ENCODE peak calls at places on chromosomes 5 and 9, in nine cellular contexts. W is endothelial cell, F is A549, O is endothelial cell of umbilical vein, D is retina, Q is cardiac muscle cell, B is hypothalamus, A is type B pancreatic cell, Z is HEK293T. C is an unnamed sample.
A peak's percentile ranks its signal among the peaks of the same experiment; 100 is the strongest.

GRCh38 chr5:172451771-172452197 is 2.5 kb downstream of the SH3PXD2B start:
- DNase-seq in Q (peak; percentile 77), W (no peak), A (no peak), F (peak; percentile 39), B (no peak), O (peak; percentile 78), Z (no peak), D (no peak), C (no peak)

GRCh38 chr5:171692106-171692505 is 93.5 kb upstream of the SMIM23 start:
- DNase-seq in A (peak; percentile 11), F (no peak), O (no peak), Z (no peak), Q (no peak), W (no peak), B (no peak), D (no peak), C (no peak)

GRCh38 chr9:16879416-16879815 is 8.9 kb upstream of the BNC2 start:
- DNase-seq in F (no peak), A (no peak), B (no peak), Q (peak; percentile 17), Z (no peak), O (no peak), D (no peak), W (no peak), C (no peak)

GRCh38 chr9:99019523-99020331 is 76.0 kb downstream of the COL15A1 start:
- DNase-seq in W (no peak), B (no peak), D (no peak), O (peak; percentile 51), A (no peak), Z (no peak), F (peak; percentile 62), Q (peak; percentile 95), C (no peak)

GRCh38 chr5:107997338-107997979 is 326.7 kb upstream of the EFNA5 start:
- DNase-seq in A (no peak), D (no peak), Z (no peak), O (peak; percentile 80), Q (no peak), B (no peak), F (no peak), W (no peak), C (no peak)

GRCh38 chr5:143413964-143414669 is 10.6 kb upstream of the NR3C1 start:
- DNase-seq in B (no peak), W (no peak), O (no peak), Q (no peak), D (no peak), F (no peak), Z (no peak), A (no peak), C (no peak)

GRCh38 chr5:151565971-151566370 is 25.2 kb downstream of the FAT2 start:
- DNase-seq in Q (no peak), W (no peak), D (no peak), Z (no peak), A (no peak), F (no peak), B (no peak), O (no peak), C (no peak)

GRCh38 chr5:36055984-36056383 is 10.7 kb downstream of the UGT3A2 start:
- DNase-seq in A (no peak), W (no peak), D (peak; percentile 25), B (no peak), Q (no peak), O (no peak), F (no peak), Z (no peak), C (peak; percentile 57)

GRCh38 chr5:8864053-8864452 is 681.8 kb downstream of the SEMA5A start:
- DNase-seq in A (no peak), W (peak; percentile 35), Z (no peak), O (peak; percentile 13), Q (peak; percentile 35), F (peak; percentile 31), D (no peak), B (no peak), C (no peak)

GRCh38 chr5:177426566-177427210 is at the start of gene GRK6:
- DNase-seq in O (no peak), B (no peak), A (no peak), W (no peak), Q (no peak), F (no peak), D (peak; percentile 51), Z (no peak), C (no peak)

GRCh38 chr5:123787136-123787535 is 275.2 kb downstream of the CSNK1G3 start:
- DNase-seq in Z (no peak), A (no peak), F (no peak), B (no peak), D (no peak), O (no peak), Q (no peak), W (no peak), C (no peak)

GRCh38 chr5:41575110-41575779 is 64.8 kb upstream of the PLCXD3 start:
- DNase-seq in Z (no peak), D (peak; percentile 2), Q (no peak), A (no peak), O (no peak), F (no peak), B (no peak), W (no peak), C (no peak)

GRCh38 chr9:35844628-35845301 is 15.7 kb downstream of the TMEM8B start:
- DNase-seq in D (no peak), O (peak; percentile 83), A (no peak), Z (no peak), F (peak; percentile 56), Q (peak; percentile 94), B (peak; percentile 10), W (no peak), C (peak; percentile 39)

GRCh38 chr9:128494108-128494742 is 10.3 kb upstream of the GLE1 start:
- DNase-seq in Q (peak; percentile 63), Z (no peak), B (no peak), O (peak; percentile 92), F (no peak), A (no peak), W (peak; percentile 90), D (no peak), C (peak; percentile 67)

GRCh38 chr5:82912462-82912861 is 164.7 kb downstream of the TMEM167A start:
- DNase-seq in Q (no peak), W (no peak), O (no peak), D (no peak), A (no peak), B (no peak), F (no peak), Z (no peak), C (no peak)

GRCh38 chr5:81247441-81247972 is 14.4 kb downstream of the CKMT2 start:
- DNase-seq in Q (peak; percentile 67), Z (no peak), A (no peak), F (no peak), D (peak; percentile 36), O (peak; percentile 31), W (no peak), B (no peak), C (no peak)

GRCh38 chr5:180825768-180826525 is 23.3 kb upstream of the MGAT1 start:
- DNase-seq in Z (no peak), W (no peak), O (peak; percentile 70), D (no peak), B (no peak), F (no peak), Q (peak; percentile 71), A (no peak), C (no peak)

GRCh38 chr5:31196309-31196708 is 2.8 kb downstream of the CDH6 start:
- DNase-seq in A (no peak), Q (peak; percentile 27), W (no peak), Z (peak; percentile 21), F (peak; percentile 20), B (no peak), O (no peak), D (no peak), C (no peak)

GRCh38 chr5:65190328-65191053 is 291.2 kb downstream of the ADAMTS6 start:
- DNase-seq in B (no peak), F (no peak), Z (no peak), Q (peak; percentile 89), A (no peak), D (no peak), O (no peak), W (no peak), C (no peak)

GRCh38 chr5:73789851-73790281 is 163.9 kb downstream of the ARHGEF28 start:
- DNase-seq in A (no peak), F (no peak), B (no peak), O (peak; percentile 53), W (no peak), Z (no peak), Q (peak; percentile 76), D (no peak), C (no peak)

GRCh38 chr9:99593621-99594020 is 228.1 kb upstream of the NR4A3 start:
- DNase-seq in O (no peak), Z (no peak), F (no peak), D (no peak), W (no peak), A (no peak), B (no peak), Q (no peak), C (no peak)

GRCh38 chr9:130785053-130785452 is 50.0 kb upstream of the ABL1 start:
- DNase-seq in O (no peak), D (no peak), A (no peak), F (no peak), W (no peak), Z (no peak), B (no peak), Q (no peak), C (no peak)

GRCh38 chr5:17219431-17219830 is 2.0 kb downstream of the BASP1 start:
- DNase-seq in D (no peak), Z (no peak), Q (no peak), W (no peak), B (no peak), A (no peak), O (no peak), F (no peak), C (no peak)

GRCh38 chr5:56306433-56307150 is 73.5 kb upstream of the ANKRD55 start:
- DNase-seq in Z (no peak), A (no peak), D (no peak), Q (no peak), F (no peak), O (peak; percentile 38), W (no peak), B (no peak), C (no peak)

GRCh38 chr5:91318727-91319126 is 64.4 kb downstream of the ARRDC3 start:
- DNase-seq in W (no peak), D (no peak), F (no peak), Q (no peak), A (no peak), O (no peak), Z (no peak), B (no peak), C (no peak)

GRCh38 chr5:332843-333242 is 11.3 kb downstream of the AHRR start:
- DNase-seq in O (no peak), B (no peak), W (no peak), Q (peak; percentile 13), F (no peak), D (no peak), A (no peak), Z (no peak), C (no peak)

GRCh38 chr9:85741112-85741874 is 461 bp downstream of the AGTPBP1 start:
- DNase-seq in W (peak; percentile 47), Z (peak; percentile 42), F (peak; percentile 49), Q (peak; percentile 20), A (peak; percentile 76), O (no peak), D (peak; percentile 93), B (peak; percentile 20), C (peak; percentile 46)

GRCh38 chr9:137387034-137387890 is 35.7 kb downstream of the EXD3 start:
- DNase-seq in Z (no peak), F (no peak), Q (peak; percentile 15), D (no peak), B (no peak), A (no peak), W (no peak), O (peak; percentile 80), C (no peak)

GRCh38 chr5:78641060-78641474 is 7.5 kb downstream of the LHFPL2 start:
- DNase-seq in D (no peak), Z (no peak), A (no peak), Q (no peak), B (no peak), O (peak; percentile 37), F (no peak), W (no peak), C (no peak)

GRCh38 chr9:70495514-70495913 is 81.1 kb upstream of the KLF9 start:
- DNase-seq in B (no peak), F (no peak), W (no peak), Z (no peak), O (no peak), A (no peak), D (no peak), Q (no peak), C (no peak)

GRCh38 chr5:109740329-109740728 is 50.6 kb downstream of the MAN2A1 start:
- DNase-seq in W (no peak), Z (no peak), B (no peak), O (peak; percentile 18), A (no peak), Q (peak; percentile 11), D (no peak), F (no peak), C (no peak)

C was measured in testis.